ENCODE peak calls at places on chromosomes 12 and 14, in ten cellular contexts. S, I, G, E, L, P, A, W, Q and B are unnamed samples.
A peak's percentile ranks its signal among the peaks of the same experiment; 100 is the strongest.

GRCh38 chr14:32939254-32940065 is 781 bp downstream of the NPAS3 start:
- DNase-seq in S (peak; percentile 67), I (peak; percentile 70), G (peak; percentile 83), E (peak; percentile 86), L (no peak), P (no peak), A (peak; percentile 71), W (peak; percentile 86), Q (peak; percentile 77), B (peak; percentile 39)

GRCh38 chr12:29309320-29309902 is 71.6 kb downstream of the ERGIC2 start:
- DNase-seq in S (no peak), I (no peak), G (peak; percentile 55), E (peak; percentile 28), L (no peak), P (peak; percentile 16), A (no peak), W (no peak), Q (peak; percentile 34), B (no peak)

GRCh38 chr14:95204705-95205104 is 47.4 kb upstream of the DICER1 start:
- DNase-seq in S (no peak), I (no peak), G (no peak), E (no peak), L (no peak), P (no peak), A (no peak), W (no peak), Q (no peak), B (no peak)

GRCh38 chr12:124230117-124230757 is 64.7 kb upstream of the RFLNA start:
- DNase-seq in S (no peak), I (no peak), G (no peak), E (no peak), L (no peak), P (no peak), A (no peak), W (no peak), Q (no peak), B (no peak)

GRCh38 chr14:48250575-48250974 is 575.2 kb upstream of the MDGA2 start:
- DNase-seq in S (no peak), I (no peak), G (no peak), E (no peak), L (no peak), P (no peak), A (no peak), W (no peak), Q (no peak), B (no peak)

GRCh38 chr14:92501891-92502351 is 11.7 kb upstream of the RIN3 start:
- DNase-seq in S (no peak), I (no peak), G (peak; percentile 79), E (peak; percentile 85), L (no peak), P (no peak), A (peak; percentile 61), W (no peak), Q (peak; percentile 95), B (peak; percentile 59)

GRCh38 chr14:24397639-24398297 is 1.0 kb upstream of the NYNRIN start:
- DNase-seq in S (no peak), I (no peak), G (no peak), E (no peak), L (no peak), P (no peak), A (no peak), W (no peak), Q (no peak), B (no peak)

GRCh38 chr14:30656190-30656632 is 34.1 kb downstream of the SCFD1 start:
- DNase-seq in S (peak; percentile 38), I (peak; percentile 25), G (peak; percentile 48), E (peak; percentile 11), L (peak; percentile 14), P (peak; percentile 60), A (peak; percentile 27), W (no peak), Q (peak; percentile 40), B (no peak)

GRCh38 chr14:61129168-61129745 is 148.2 kb downstream of the SLC38A6 start:
- DNase-seq in S (no peak), I (no peak), G (no peak), E (no peak), L (no peak), P (no peak), A (no peak), W (no peak), Q (no peak), B (no peak)

GRCh38 chr12:7210642-7211151 is 21.2 kb downstream of the PEX5 start:
- DNase-seq in S (no peak), I (no peak), G (no peak), E (no peak), L (no peak), P (no peak), A (no peak), W (no peak), Q (no peak), B (no peak)

GRCh38 chr12:95836185-95836609 is 22.6 kb upstream of the SNRPF start:
- DNase-seq in S (no peak), I (no peak), G (peak; percentile 38), E (peak; percentile 86), L (no peak), P (no peak), A (peak; percentile 29), W (no peak), Q (peak; percentile 55), B (no peak)

GRCh38 chr14:77761205-77761931 is 412 bp upstream of the SNW1 start:
- DNase-seq in S (peak; percentile 12), I (peak; percentile 13), G (peak; percentile 73), E (peak; percentile 92), L (peak; percentile 29), P (peak; percentile 19), A (peak; percentile 94), W (peak; percentile 32), Q (peak; percentile 65), B (no peak)

GRCh38 chr12:2733493-2734252 is 61.1 kb upstream of the FKBP4 start:
- DNase-seq in S (no peak), I (no peak), G (no peak), E (no peak), L (no peak), P (no peak), A (no peak), W (no peak), Q (no peak), B (no peak)

GRCh38 chr14:51044961-51045360 is 49.9 kb downstream of the TRIM9 start:
- DNase-seq in S (no peak), I (no peak), G (no peak), E (no peak), L (no peak), P (no peak), A (no peak), W (no peak), Q (no peak), B (no peak)

GRCh38 chr14:56874375-56874774 is 64.1 kb upstream of the OTX2 start:
- DNase-seq in S (peak; percentile 14), I (peak; percentile 60), G (no peak), E (no peak), L (peak; percentile 5), P (peak; percentile 10), A (no peak), W (no peak), Q (no peak), B (no peak)

GRCh38 chr14:30791522-30792351 is 82.6 kb upstream of the COCH start:
- DNase-seq in S (no peak), I (no peak), G (no peak), E (no peak), L (no peak), P (no peak), A (no peak), W (no peak), Q (no peak), B (no peak)

GRCh38 chr14:91155626-91156089 is 41.8 kb downstream of the DGLUCY start:
- DNase-seq in S (no peak), I (no peak), G (no peak), E (no peak), L (peak; percentile 15), P (no peak), A (no peak), W (no peak), Q (no peak), B (no peak)

GRCh38 chr14:69358233-69358963 is 39.7 kb downstream of the ERH start:
- DNase-seq in S (no peak), I (no peak), G (no peak), E (peak; percentile 28), L (no peak), P (no peak), A (no peak), W (no peak), Q (no peak), B (no peak)

DNA sequence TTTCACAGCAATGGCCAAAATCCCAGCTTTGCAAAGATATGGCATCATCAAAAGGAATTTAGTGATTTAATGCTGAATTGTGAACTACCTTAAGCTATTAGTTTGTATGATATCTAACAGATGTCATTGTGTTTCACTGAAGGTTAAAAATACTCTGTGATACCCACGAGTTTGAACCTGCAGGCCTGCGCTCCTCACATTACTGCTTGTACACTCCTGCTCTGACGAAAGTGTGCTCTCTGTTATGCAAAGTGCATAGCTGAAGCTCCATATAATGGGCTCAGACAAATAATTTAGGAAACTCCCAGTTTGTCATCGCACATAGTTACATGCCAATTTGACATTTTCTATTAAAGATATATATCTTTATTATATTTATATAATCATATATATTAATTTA is 52.2 kb downstream of the SPPL3 start:
- DNase-seq in S (no peak), I (no peak), G (no peak), E (no peak), L (no peak), P (no peak), A (no peak), W (no peak), Q (no peak), B (no peak)
- TF ChIP-seq CTCF in S (no peak), I (no peak), G (no peak), E (no peak), L (no peak), P (no peak), A (no peak), W (no peak), Q (no peak), B (no peak)

DNA sequence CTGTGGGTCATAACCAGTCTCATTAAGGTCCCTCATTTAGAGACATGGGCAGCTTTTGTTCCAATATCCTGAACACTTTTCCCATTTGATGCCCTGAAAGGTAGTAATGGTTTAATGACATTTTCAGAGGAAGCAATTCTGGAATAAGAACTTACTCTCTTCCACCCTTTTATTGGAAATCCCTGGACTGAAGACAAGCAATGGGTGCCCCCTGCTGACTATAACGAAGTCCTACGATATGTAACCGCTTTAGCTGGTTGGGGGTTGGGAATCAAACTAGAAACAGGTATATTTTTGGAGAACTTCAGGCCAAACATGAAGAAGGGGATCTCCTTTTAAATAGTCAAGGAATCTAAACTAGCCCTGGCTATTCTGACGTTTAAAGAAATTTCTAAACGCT is 20.5 kb downstream of the SARNP start:
- DNase-seq in S (peak; percentile 13), I (no peak), G (peak; percentile 74), E (peak; percentile 39), L (peak; percentile 41), P (peak; percentile 57), A (peak; percentile 33), W (no peak), Q (peak; percentile 60), B (no peak)
- TF ChIP-seq CTCF in S (peak; percentile 69), I (peak; percentile 33), G (peak; percentile 67), E (peak; percentile 69), L (peak; percentile 54), P (peak; percentile 80), A (peak; percentile 71), W (peak; percentile 62), Q (peak; percentile 60), B (peak; percentile 49)

GRCh38 chr12:23559268-23559753 is 390.2 kb downstream of the SOX5 start:
- DNase-seq in S (no peak), I (no peak), G (no peak), E (no peak), L (no peak), P (no peak), A (no peak), W (no peak), Q (no peak), B (no peak)
- TF ChIP-seq CTCF in S (no peak), I (no peak), G (no peak), E (no peak), L (no peak), P (no peak), A (no peak), W (no peak), Q (no peak), B (no peak)

GRCh38 chr12:116916714-116917114 is 6.0 kb downstream of the FBXW8 start:
- DNase-seq in S (no peak), I (peak; percentile 9), G (peak; percentile 71), E (peak; percentile 91), L (peak; percentile 66), P (peak; percentile 32), A (peak; percentile 68), W (no peak), Q (peak; percentile 70), B (peak; percentile 29)
- TF ChIP-seq CTCF in S (no peak), I (peak; percentile 41), G (peak; percentile 23), E (peak; percentile 52), L (peak; percentile 56), P (peak; percentile 26), A (peak; percentile 73), W (peak; percentile 21), Q (peak; percentile 38), B (peak; percentile 14)